ENCODE peak calls at places on chromosomes 2 and 18, in six cellular contexts. One of them, this sample, is unnamed.

GRCh38 chr2:192124576-192124975 is 70.2 kb downstream of the TMEFF2 start:
- DNase-seq in neural crest cell: no peak
- DNase-seq in psoas muscle: no peak
- DNase-seq in body of pancreas: no peak
- DNase-seq in AG09309: peak
- DNase-seq in endothelial cell: no peak
- DNase-seq in this sample: no peak

GRCh38 chr2:209970271-209970670 is 32.2 kb upstream of the RPE start:
- DNase-seq in neural crest cell: no peak
- DNase-seq in psoas muscle: no peak
- DNase-seq in body of pancreas: no peak
- DNase-seq in AG09309: no peak
- DNase-seq in endothelial cell: no peak
- DNase-seq in this sample: no peak

GRCh38 chr2:37689751-37690150 is 18.3 kb upstream of the CDC42EP3 start:
- DNase-seq in neural crest cell: no peak
- DNase-seq in psoas muscle: no peak
- DNase-seq in body of pancreas: no peak
- DNase-seq in AG09309: no peak
- DNase-seq in endothelial cell: no peak
- DNase-seq in this sample: no peak

GRCh38 chr2:29336741-29337340 is 221.6 kb downstream of the CLIP4 start:
- DNase-seq in neural crest cell: no peak
- DNase-seq in psoas muscle: no peak
- DNase-seq in body of pancreas: no peak
- DNase-seq in AG09309: no peak
- DNase-seq in endothelial cell: no peak
- DNase-seq in this sample: no peak

GRCh38 chr2:122652670-122653069 is 897.2 kb downstream of the TSN start:
- DNase-seq in neural crest cell: no peak
- DNase-seq in psoas muscle: no peak
- DNase-seq in body of pancreas: no peak
- DNase-seq in AG09309: no peak
- DNase-seq in endothelial cell: no peak
- DNase-seq in this sample: no peak

GRCh38 chr2:42893047-42893758 is 100.8 kb upstream of the HAAO start:
- DNase-seq in neural crest cell: no peak
- DNase-seq in psoas muscle: no peak
- DNase-seq in body of pancreas: no peak
- DNase-seq in AG09309: no peak
- DNase-seq in endothelial cell: no peak
- DNase-seq in this sample: no peak

GRCh38 chr2:225670111-225670974 is 270.8 kb downstream of the NYAP2 start:
- DNase-seq in neural crest cell: no peak
- DNase-seq in psoas muscle: no peak
- DNase-seq in body of pancreas: no peak
- DNase-seq in AG09309: peak
- DNase-seq in endothelial cell: no peak
- DNase-seq in this sample: no peak

GRCh38 chr18:75129717-75130477 is 79.0 kb downstream of the PTGR3 start:
- DNase-seq in neural crest cell: no peak
- DNase-seq in psoas muscle: no peak
- DNase-seq in body of pancreas: no peak
- DNase-seq in AG09309: no peak
- DNase-seq in endothelial cell: no peak
- DNase-seq in this sample: no peak

GRCh38 chr18:45291616-45292612 is 323.4 kb upstream of the SLC14A2 start:
- DNase-seq in neural crest cell: no peak
- DNase-seq in psoas muscle: no peak
- DNase-seq in body of pancreas: no peak
- DNase-seq in AG09309: peak
- DNase-seq in endothelial cell: no peak
- DNase-seq in this sample: no peak

GRCh38 chr18:32767400-32767799 is 5.4 kb downstream of the KLHL14 start:
- DNase-seq in neural crest cell: no peak
- DNase-seq in psoas muscle: no peak
- DNase-seq in body of pancreas: no peak
- DNase-seq in AG09309: no peak
- DNase-seq in endothelial cell: no peak
- DNase-seq in this sample: no peak

GRCh38 chr18:62187543-62188378 is 706 bp downstream of the RELCH start:
- DNase-seq in neural crest cell: no peak
- DNase-seq in psoas muscle: no peak
- DNase-seq in body of pancreas: peak
- DNase-seq in AG09309: no peak
- DNase-seq in endothelial cell: peak
- DNase-seq in this sample: no peak

GRCh38 chr2:30826916-30827315 is 19.7 kb upstream of the CAPN13 start:
- DNase-seq in neural crest cell: no peak
- DNase-seq in psoas muscle: no peak
- DNase-seq in body of pancreas: no peak
- DNase-seq in AG09309: no peak
- DNase-seq in endothelial cell: no peak
- DNase-seq in this sample: no peak

GRCh38 chr2:65382776-65383357 is 49.5 kb downstream of the SPRED2 start:
- DNase-seq in neural crest cell: no peak
- DNase-seq in psoas muscle: peak
- DNase-seq in body of pancreas: peak
- DNase-seq in AG09309: peak
- DNase-seq in endothelial cell: no peak
- DNase-seq in this sample: peak

GRCh38 chr2:60818272-60818671 is 62.2 kb downstream of the PAPOLG start:
- DNase-seq in neural crest cell: no peak
- DNase-seq in psoas muscle: no peak
- DNase-seq in body of pancreas: no peak
- DNase-seq in AG09309: no peak
- DNase-seq in endothelial cell: no peak
- DNase-seq in this sample: no peak

GRCh38 chr18:11105463-11105862 is 43.9 kb downstream of the PIEZO2 start:
- DNase-seq in neural crest cell: no peak
- DNase-seq in psoas muscle: no peak
- DNase-seq in body of pancreas: no peak
- DNase-seq in AG09309: no peak
- DNase-seq in endothelial cell: no peak
- DNase-seq in this sample: no peak

GRCh38 chr2:189293164-189293563 is 113.6 kb upstream of the COL5A2 start:
- DNase-seq in neural crest cell: no peak
- DNase-seq in psoas muscle: no peak
- DNase-seq in body of pancreas: no peak
- DNase-seq in AG09309: peak
- DNase-seq in endothelial cell: no peak
- DNase-seq in this sample: peak

GRCh38 chr2:153623020-153623419 is 144.5 kb upstream of the RPRM start:
- DNase-seq in neural crest cell: no peak
- DNase-seq in psoas muscle: no peak
- DNase-seq in body of pancreas: no peak
- DNase-seq in AG09309: no peak
- DNase-seq in endothelial cell: no peak
- DNase-seq in this sample: no peak

GRCh38 chr2:198314559-198315153 is 510.3 kb downstream of the PLCL1 start:
- DNase-seq in neural crest cell: no peak
- DNase-seq in psoas muscle: no peak
- DNase-seq in body of pancreas: no peak
- DNase-seq in AG09309: peak
- DNase-seq in endothelial cell: no peak
- DNase-seq in this sample: peak

GRCh38 chr2:238285653-238286082 is 2.7 kb downstream of the PER2 start:
- DNase-seq in neural crest cell: peak
- DNase-seq in psoas muscle: peak
- DNase-seq in body of pancreas: peak
- DNase-seq in AG09309: peak
- DNase-seq in endothelial cell: peak
- DNase-seq in this sample: peak

GRCh38 chr2:140509765-140510164 is 1621.1 kb downstream of the LRP1B start:
- DNase-seq in neural crest cell: no peak
- DNase-seq in psoas muscle: no peak
- DNase-seq in body of pancreas: no peak
- DNase-seq in AG09309: no peak
- DNase-seq in endothelial cell: no peak
- DNase-seq in this sample: no peak

This sample was measured in AG04449.